ENCODE peak calls at places on chromosomes 13 and 19, in nine cellular contexts. E, A, J, D, Q, I, Z, P and F are unnamed samples.

GRCh38 chr13:70723732-70724131 is 615.5 kb upstream of the KLHL1 start:
- DNase-seq in Z (no peak), Q (no peak), J (no peak), I (no peak), D (no peak), A (no peak), P (no peak), E (peak), F (no peak)

GRCh38 chr19:15248648-15249559 is 16.7 kb upstream of the EPHX3 start:
- DNase-seq in D (peak), Q (no peak), P (no peak), E (no peak), I (no peak), Z (no peak), A (peak), J (no peak), F (no peak)

GRCh38 chr19:56765107-56765506 is 75.4 kb downstream of the PEG3 start:
- DNase-seq in A (no peak), E (no peak), D (peak), P (no peak), Z (no peak), J (no peak), Q (peak), I (no peak), F (no peak)

GRCh38 chr19:14425696-14426138 is 6.6 kb upstream of the DDX39A start:
- DNase-seq in E (no peak), A (peak), Z (no peak), Q (no peak), P (no peak), I (no peak), D (no peak), J (no peak), F (no peak)

GRCh38 chr13:73549717-73550116 is 490.9 kb downstream of the KLF5 start:
- DNase-seq in Z (no peak), Q (no peak), E (no peak), I (no peak), J (no peak), A (no peak), D (no peak), P (no peak), F (no peak)

GRCh38 chr13:49271264-49271663 is 23.5 kb downstream of the CDADC1 start:
- DNase-seq in D (no peak), P (no peak), Q (no peak), I (no peak), J (no peak), A (no peak), E (no peak), Z (no peak), F (no peak)

GRCh38 chr13:95822303-95822702 is 145.4 kb downstream of the DNAJC3 start:
- DNase-seq in Z (no peak), J (no peak), P (no peak), Q (no peak), E (no peak), A (no peak), D (no peak), I (no peak), F (no peak)

GRCh38 chr19:8965887-8966286 is 44.3 kb downstream of the MUC16 start:
- DNase-seq in Q (no peak), J (no peak), D (no peak), Z (no peak), P (no peak), A (no peak), I (no peak), E (no peak), F (no peak)

GRCh38 chr19:5968431-5969373 is 9.2 kb downstream of the RANBP3 start:
- DNase-seq in J (no peak), Z (peak), D (no peak), I (no peak), Q (no peak), A (no peak), P (no peak), E (no peak), F (peak)

GRCh38 chr13:94739235-94739634 is 26.9 kb upstream of the SOX21 start:
- DNase-seq in P (no peak), Z (no peak), Q (no peak), D (no peak), A (no peak), E (no peak), J (no peak), I (no peak), F (no peak)

GRCh38 chr19:49361438-49362047 is 673 bp downstream of the TEAD2 start:
- DNase-seq in Q (no peak), E (no peak), I (peak), Z (peak), P (peak), J (no peak), D (peak), A (peak), F (peak)

GRCh38 chr19:28319918-28320317 is 893.0 kb downstream of the UQCRFS1 start:
- DNase-seq in A (no peak), D (no peak), Z (no peak), I (no peak), Q (no peak), J (no peak), E (no peak), P (no peak), F (no peak)

GRCh38 chr13:47901451-47901850 is 99.6 kb downstream of the SUCLA2 start:
- DNase-seq in I (no peak), A (no peak), Q (no peak), P (no peak), D (no peak), J (no peak), Z (no peak), E (no peak), F (no peak)

GRCh38 chr13:39557285-39557955 is 45.6 kb downstream of the LHFPL6 start:
- DNase-seq in Q (no peak), A (no peak), I (no peak), J (no peak), P (no peak), Z (no peak), D (no peak), E (no peak), F (no peak)

GRCh38 chr13:54261856-54262255 is 1233.2 kb downstream of the OLFM4 start:
- DNase-seq in P (no peak), A (no peak), Q (no peak), J (no peak), I (no peak), Z (no peak), E (no peak), D (no peak), F (no peak)

GRCh38 chr13:44744880-44745633 is 168.9 kb upstream of the TSC22D1 start:
- DNase-seq in I (no peak), A (no peak), D (no peak), P (no peak), E (no peak), Z (no peak), Q (no peak), J (no peak), F (no peak)

GRCh38 chr13:94950303-94950702 is 238.0 kb upstream of the SOX21 start:
- DNase-seq in P (no peak), A (no peak), Q (no peak), J (no peak), E (no peak), D (no peak), I (no peak), Z (peak), F (no peak)

GRCh38 chr13:34591801-34592454 is 350.1 kb upstream of the NBEA start:
- DNase-seq in P (no peak), A (no peak), I (no peak), Z (no peak), J (no peak), Q (no peak), D (no peak), E (no peak), F (no peak)

GRCh38 chr19:31675187-31675913 is 326.1 kb upstream of the TSHZ3 start:
- DNase-seq in J (no peak), I (no peak), Q (no peak), P (no peak), D (no peak), Z (no peak), E (no peak), A (no peak), F (no peak)

GRCh38 chr19:46192990-46193650 is 36.4 kb upstream of the IGFL1 start:
- DNase-seq in A (no peak), Z (no peak), E (peak), J (no peak), P (no peak), D (no peak), I (no peak), Q (no peak), F (no peak)

GRCh38 chr19:10911579-10912363 is 16.7 kb downstream of the YIPF2 start:
- DNase-seq in A (no peak), J (no peak), P (no peak), Z (no peak), I (no peak), D (no peak), Q (no peak), E (no peak), F (no peak)

GRCh38 chr19:42269518-42270345 is 680 bp downstream of the CIC start:
- DNase-seq in A (no peak), E (no peak), J (no peak), Z (no peak), Q (peak), P (no peak), I (no peak), D (peak), F (no peak)

GRCh38 chr19:41327499-41328156 is 17.7 kb downstream of the CCDC97 start:
- DNase-seq in I (no peak), D (peak), Q (peak), Z (peak), E (peak), A (no peak), P (peak), J (peak), F (peak)

GRCh38 chr13:46321494-46322225 is 65.4 kb downstream of the RUBCNL start:
- DNase-seq in J (no peak), P (peak), Z (peak), I (peak), D (no peak), Q (peak), E (peak), A (peak), F (peak)

GRCh38 chr19:1884719-1885334 is 469 bp downstream of the ABHD17A start:
- DNase-seq in A (no peak), I (no peak), P (no peak), Z (no peak), E (no peak), D (no peak), Q (no peak), J (no peak), F (no peak)

GRCh38 chr19:2423913-2424685 is 3.3 kb downstream of the TIMM13 start:
- DNase-seq in D (no peak), Z (no peak), A (no peak), I (no peak), J (no peak), E (no peak), Q (no peak), P (no peak), F (no peak)

GRCh38 chr19:43636121-43636683 is 3.4 kb downstream of the CADM4 start:
- DNase-seq in A (no peak), I (no peak), Q (peak), Z (no peak), D (no peak), E (no peak), J (no peak), P (no peak), F (peak)

GRCh38 chr13:23980160-23980551 is 82.9 kb upstream of the C1QTNF9B start:
- DNase-seq in P (peak), Q (peak), I (no peak), A (peak), Z (peak), D (peak), J (peak), E (peak), F (peak)

GRCh38 chr13:33639158-33639557 is 178.8 kb upstream of the RFC3 start:
- DNase-seq in A (peak), Q (no peak), J (no peak), Z (no peak), P (no peak), I (no peak), E (no peak), D (no peak), F (no peak)

GRCh38 chr19:46630806-46631205 is 5.2 kb downstream of the GNG8 start:
- DNase-seq in Q (no peak), I (no peak), A (no peak), D (no peak), Z (no peak), E (no peak), J (no peak), P (no peak), F (no peak)

GRCh38 chr19:47111081-47111589 is 2.4 kb downstream of the ZC3H4 start:
- DNase-seq in J (no peak), D (peak), P (no peak), E (no peak), Q (peak), I (no peak), Z (no peak), A (no peak), F (no peak)

GRCh38 chr19:54426291-54426918 is 11.1 kb downstream of the TTYH1 start:
- DNase-seq in Z (no peak), J (no peak), A (no peak), I (no peak), Q (peak), D (no peak), E (no peak), P (no peak), F (no peak)

GRCh38 chr19:54325194-54325621 is 12.2 kb upstream of the LILRA5 start:
- DNase-seq in E (peak), P (peak), J (no peak), A (no peak), D (no peak), Q (peak), Z (peak), I (peak), F (peak)